ENCODE peak calls at places on chromosomes 5 and 9, in five cellular contexts. L, J, F, Y and U are unnamed samples.
A peak's percentile ranks its signal among the peaks of the same experiment; 100 is the strongest.

GRCh38 chr9:121670447-121670846 is 19.0 kb downstream of the DAB2IP start:
- DNase-seq in L (peak; percentile 71), J (peak; percentile 35), F (no peak), Y (no peak), U (peak; percentile 77)

GRCh38 chr5:134594336-134594735 is 38.3 kb downstream of the SAR1B start:
- DNase-seq in L (no peak), J (no peak), F (no peak), Y (no peak), U (no peak)

GRCh38 chr5:163938595-163938994 is 433.2 kb downstream of the MAT2B start:
- DNase-seq in L (no peak), J (peak; percentile 64), F (no peak), Y (no peak), U (no peak)

GRCh38 chr9:126504086-126504976 is 109.4 kb upstream of the LMX1B start:
- DNase-seq in L (no peak), J (no peak), F (no peak), Y (no peak), U (no peak)

GRCh38 chr5:855771-856530 is 5.2 kb upstream of the ZDHHC11 start:
- DNase-seq in L (peak; percentile 9), J (no peak), F (no peak), Y (no peak), U (peak; percentile 15)

GRCh38 chr9:26756881-26757280 is 135.7 kb downstream of the CAAP1 start:
- DNase-seq in L (no peak), J (no peak), F (no peak), Y (no peak), U (no peak)

GRCh38 chr9:32954642-32955041 is 46.8 kb downstream of the APTX start:
- DNase-seq in L (no peak), J (peak; percentile 42), F (no peak), Y (peak; percentile 5), U (no peak)

GRCh38 chr5:88829053-88829452 is 53.9 kb downstream of the MEF2C start:
- DNase-seq in L (no peak), J (no peak), F (peak; percentile 7), Y (no peak), U (peak; percentile 55)

GRCh38 chr5:69432412-69433206 is 17.7 kb downstream of the MARVELD2 start:
- DNase-seq in L (no peak), J (no peak), F (no peak), Y (no peak), U (no peak)

GRCh38 chr5:172586118-172587060 is 54.7 kb upstream of the NEURL1B start:
- DNase-seq in L (peak; percentile 40), J (no peak), F (no peak), Y (no peak), U (no peak)

GRCh38 chr9:69023650-69024049 is 9.7 kb upstream of the PRKACG start:
- DNase-seq in L (no peak), J (no peak), F (peak; percentile 14), Y (no peak), U (no peak)

GRCh38 chr5:74167206-74167929 is 473.2 kb downstream of the ENC1 start:
- DNase-seq in L (no peak), J (peak; percentile 74), F (peak; percentile 80), Y (peak; percentile 29), U (no peak)

GRCh38 chr9:71608825-71609452 is 159.4 kb downstream of the CEMIP2 start:
- DNase-seq in L (no peak), J (no peak), F (no peak), Y (no peak), U (no peak)

GRCh38 chr5:88833371-88834107 is 49.4 kb downstream of the MEF2C start:
- DNase-seq in L (peak; percentile 61), J (peak; percentile 75), F (no peak), Y (no peak), U (peak; percentile 75)

GRCh38 chr9:126886194-126886830 is 25.9 kb downstream of the ZBTB34 start:
- DNase-seq in L (no peak), J (no peak), F (no peak), Y (no peak), U (no peak)

GRCh38 chr9:105216440-105217178 is 27.8 kb upstream of the SLC44A1 start:
- DNase-seq in L (peak; percentile 32), J (no peak), F (no peak), Y (no peak), U (peak; percentile 30)

GRCh38 chr5:23473915-23474679 is 33.3 kb upstream of the PRDM9 start:
- DNase-seq in L (no peak), J (no peak), F (no peak), Y (no peak), U (no peak)

GRCh38 chr5:149405550-149406202 is 26.6 kb upstream of the IL17B start:
- DNase-seq in L (no peak), J (no peak), F (no peak), Y (no peak), U (no peak)

GRCh38 chr5:56696900-56697299 is 118.4 kb upstream of the MAP3K1 start:
- DNase-seq in L (no peak), J (peak; percentile 53), F (no peak), Y (no peak), U (peak; percentile 3)

GRCh38 chr5:2757563-2758311 is 6.3 kb upstream of the IRX2 start:
- DNase-seq in L (no peak), J (no peak), F (peak; percentile 92), Y (no peak), U (no peak)

GRCh38 chr5:14687023-14687665 is 22.6 kb downstream of the OTULIN start:
- DNase-seq in L (peak; percentile 54), J (no peak), F (no peak), Y (no peak), U (no peak)

GRCh38 chr5:136424835-136425694 is 59.7 kb upstream of the TRPC7 start:
- DNase-seq in L (peak; percentile 51), J (peak; percentile 8), F (peak; percentile 59), Y (peak; percentile 12), U (peak; percentile 74)

GRCh38 chr9:127976498-127976897 is 4.3 kb downstream of the EEIG1 start:
- DNase-seq in L (peak; percentile 27), J (no peak), F (no peak), Y (no peak), U (no peak)

GRCh38 chr5:122354293-122354692 is 42.3 kb downstream of the SNCAIP start:
- DNase-seq in L (no peak), J (no peak), F (no peak), Y (no peak), U (no peak)

GRCh38 chr5:38497946-38498345 is 58.5 kb downstream of the LIFR start:
- DNase-seq in L (no peak), J (peak; percentile 59), F (peak; percentile 52), Y (no peak), U (no peak)

GRCh38 chr9:91395553-91396470 is 27.8 kb downstream of the NFIL3 start:
- DNase-seq in L (no peak), J (peak; percentile 89), F (peak; percentile 77), Y (peak; percentile 35), U (no peak)

GRCh38 chr9:134937566-134938345 is 20.0 kb upstream of the FCN1 start:
- DNase-seq in L (no peak), J (no peak), F (no peak), Y (no peak), U (no peak)

GRCh38 chr5:51621156-51621555 is 237.9 kb downstream of the ISL1 start:
- DNase-seq in L (no peak), J (no peak), F (peak; percentile 41), Y (no peak), U (no peak)

DNA sequence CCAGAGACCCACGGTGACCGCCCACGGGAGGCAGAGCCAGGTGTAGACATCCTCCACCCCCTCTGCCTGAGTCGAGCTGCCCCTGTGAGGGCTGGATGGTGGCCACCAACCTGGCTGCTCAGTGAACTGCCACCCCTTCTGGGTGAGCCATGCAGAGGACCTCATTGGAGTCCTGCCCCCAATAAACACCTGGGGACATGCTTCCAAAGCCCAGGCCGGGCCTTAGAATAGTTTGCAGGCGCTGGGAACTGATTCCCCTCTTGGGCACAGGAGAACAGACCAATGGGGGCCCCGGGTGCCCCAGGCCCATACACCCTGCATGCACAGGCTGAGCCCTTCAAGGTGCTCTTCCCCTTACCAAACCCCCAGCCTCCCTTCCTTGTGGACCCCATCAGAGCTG is 38.1 kb upstream of the GFPT2 start:
- DNase-seq in L (no peak), J (no peak), F (no peak), Y (no peak), U (no peak)
- H3K27me3 ChIP-seq in L (no peaks in the 10 kb centered on the region), J (no peaks in the 10 kb centered on the region), F (no peaks in the 10 kb centered on the region), Y (no peaks in the 10 kb centered on the region), U (no peaks in the 10 kb centered on the region)

GRCh38 chr5:180343846-180344327 is 9.2 kb downstream of the GFPT2 start:
- DNase-seq in L (peak; percentile 28), J (peak; percentile 76), F (no peak), Y (no peak), U (peak; percentile 42)

GRCh38 chr5:180344393-180344999 is 8.6 kb downstream of the GFPT2 start:
- DNase-seq in L (peak; percentile 21), J (no peak), F (no peak), Y (no peak), U (no peak)

GRCh38 chr5:180341595-180341994 is 11.5 kb downstream of the GFPT2 start:
- DNase-seq in L (no peak), J (no peak), F (no peak), Y (no peak), U (no peak)

GRCh38 chr5:180345186-180345585 is 8.0 kb downstream of the GFPT2 start:
- DNase-seq in L (peak; percentile 10), J (no peak), F (no peak), Y (no peak), U (no peak)

DNA sequence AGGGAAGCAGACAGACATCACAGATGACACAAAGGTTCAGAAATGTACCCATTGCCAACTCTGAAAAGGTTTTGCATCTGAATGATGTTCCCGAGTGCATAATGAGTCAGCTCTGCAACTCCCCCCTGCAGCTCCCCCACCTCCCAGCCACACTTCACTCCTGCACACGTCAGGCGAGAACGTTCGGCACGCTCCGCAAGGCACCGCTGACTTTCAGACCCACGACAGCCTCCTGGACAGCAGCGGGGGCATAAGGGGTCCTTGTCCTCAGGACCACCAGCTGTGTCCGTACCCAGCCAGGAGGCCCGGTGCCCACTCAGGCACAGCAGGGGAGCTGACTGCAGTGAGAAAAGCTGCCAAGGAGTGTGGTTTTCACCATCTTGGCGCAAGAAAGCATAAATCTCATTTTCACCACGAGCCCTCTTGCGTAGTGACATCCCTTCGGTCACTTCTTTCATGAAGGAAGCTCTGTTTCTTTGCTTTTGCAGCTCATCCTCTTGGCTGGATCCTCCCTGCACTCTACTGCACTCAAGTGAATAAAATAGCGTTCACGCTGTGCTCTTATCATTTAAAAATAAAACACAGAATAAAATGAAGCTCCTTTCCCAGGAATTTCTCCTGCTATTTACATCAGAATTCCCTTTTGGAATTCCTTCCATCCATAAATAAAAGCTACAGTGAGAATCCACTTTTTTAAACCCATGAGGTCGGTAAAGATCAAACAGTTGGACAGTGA is 9.9 kb downstream of the GFPT2 start:
- DNase-seq in L (peak; percentile 21), J (peak; percentile 78), F (no peak), Y (peak; percentile 32), U (peak; percentile 85)
- H3K4me3 ChIP-seq in L (no peak overlapping the region), J (no peak overlapping the region), F (no peak overlapping the region), Y (no peak overlapping the region), U (peak overlapping the region; percentile 11)

DNA sequence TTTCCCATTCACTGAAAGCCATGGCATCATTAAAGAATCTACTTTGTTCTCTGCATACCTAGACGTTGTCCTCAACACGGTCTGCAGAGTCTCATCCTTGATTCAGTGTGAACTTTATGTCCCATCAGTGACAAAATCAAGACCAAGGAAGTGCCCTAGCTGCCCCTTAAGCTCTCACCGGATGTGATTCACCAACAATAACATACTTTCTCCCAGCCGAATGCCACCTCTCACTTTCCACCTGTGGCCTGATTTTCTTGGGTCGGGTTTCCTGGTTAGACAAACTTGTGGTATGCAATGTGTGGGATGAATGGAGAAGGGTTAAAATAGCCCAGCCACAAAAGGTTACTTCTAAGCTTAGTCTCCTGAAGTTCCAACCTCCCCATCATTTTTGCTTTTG is 145.3 kb upstream of the PAPPA start:
- DNase-seq in L (no peak), J (no peak), F (peak; percentile 78), Y (no peak), U (no peak)
- H3K27me3 ChIP-seq in L (no peaks in the 10 kb centered on the region), J (no peaks in the 10 kb centered on the region), F (no peaks in the 10 kb centered on the region), Y (no peaks in the 10 kb centered on the region), U (no peaks in the 10 kb centered on the region)

GRCh38 chr5:127027539-127027938 is 2.8 kb downstream of the MARCHF3 start:
- DNase-seq in L (no peak), J (no peak), F (no peak), Y (no peak), U (no peak)
- H3K4me3 ChIP-seq in L (no peak overlapping the region), J (no peak overlapping the region), F (no peak overlapping the region), Y (no peak overlapping the region), U (no peak overlapping the region)